ENCODE peak calls at places on chromosomes 3 and 15, in five cellular contexts. One of them, this sample, is unnamed.

GRCh38 chr3:152402698-152403456 is 134.1 kb downstream of the MBNL1 start:
- DNase-seq in osteocyte: no peak
- DNase-seq in AG04450: no peak
- DNase-seq in heart left ventricle: no peak
- DNase-seq in progenitor cell of endocrine pancreas: no peak
- DNase-seq in this sample: no peak

GRCh38 chr3:105700575-105700974 is 168.2 kb downstream of the CBLB start:
- DNase-seq in heart left ventricle: no peak
- DNase-seq in osteocyte: no peak
- DNase-seq in progenitor cell of endocrine pancreas: no peak
- DNase-seq in AG04450: no peak
- DNase-seq in this sample: no peak

GRCh38 chr3:58536501-58537411 is at the start of gene ACOX2:
- DNase-seq in AG04450: no peak
- DNase-seq in osteocyte: peak
- DNase-seq in heart left ventricle: peak
- DNase-seq in progenitor cell of endocrine pancreas: no peak
- DNase-seq in this sample: peak

GRCh38 chr15:87961851-87962816 is 294.4 kb downstream of the NTRK3 start:
- DNase-seq in heart left ventricle: no peak
- DNase-seq in AG04450: no peak
- DNase-seq in osteocyte: no peak
- DNase-seq in progenitor cell of endocrine pancreas: no peak
- DNase-seq in this sample: no peak

GRCh38 chr15:57747206-57747605 is 40.7 kb downstream of the POLR2M start:
- DNase-seq in progenitor cell of endocrine pancreas: no peak
- DNase-seq in heart left ventricle: no peak
- DNase-seq in osteocyte: no peak
- DNase-seq in AG04450: no peak
- DNase-seq in this sample: no peak

GRCh38 chr15:69590932-69591524 is 138.4 kb downstream of the RPLP1 start:
- DNase-seq in AG04450: no peak
- DNase-seq in heart left ventricle: no peak
- DNase-seq in osteocyte: no peak
- DNase-seq in progenitor cell of endocrine pancreas: no peak
- DNase-seq in this sample: no peak

GRCh38 chr15:65423977-65424679 is 1.4 kb upstream of the IGDCC4 start:
- DNase-seq in progenitor cell of endocrine pancreas: no peak
- DNase-seq in heart left ventricle: no peak
- DNase-seq in AG04450: no peak
- DNase-seq in osteocyte: no peak
- DNase-seq in this sample: no peak

GRCh38 chr3:69385033-69385722 is 710 bp downstream of the FRMD4B start:
- DNase-seq in AG04450: no peak
- DNase-seq in progenitor cell of endocrine pancreas: no peak
- DNase-seq in osteocyte: no peak
- DNase-seq in heart left ventricle: no peak
- DNase-seq in this sample: no peak

GRCh38 chr3:94185753-94186152 is 122.9 kb downstream of the NSUN3 start:
- DNase-seq in AG04450: no peak
- DNase-seq in heart left ventricle: no peak
- DNase-seq in progenitor cell of endocrine pancreas: no peak
- DNase-seq in osteocyte: no peak
- DNase-seq in this sample: no peak

GRCh38 chr15:81312790-81313543 is 11.0 kb downstream of the STARD5 start:
- DNase-seq in heart left ventricle: peak
- DNase-seq in osteocyte: no peak
- DNase-seq in AG04450: peak
- DNase-seq in progenitor cell of endocrine pancreas: no peak
- DNase-seq in this sample: peak

GRCh38 chr15:95928822-95929221 is 401.7 kb upstream of the NR2F2 start:
- DNase-seq in progenitor cell of endocrine pancreas: no peak
- DNase-seq in heart left ventricle: no peak
- DNase-seq in AG04450: no peak
- DNase-seq in osteocyte: no peak
- DNase-seq in this sample: no peak

GRCh38 chr3:136336329-136337100 is 86.4 kb downstream of the PCCB start:
- DNase-seq in AG04450: no peak
- DNase-seq in heart left ventricle: no peak
- DNase-seq in osteocyte: no peak
- DNase-seq in progenitor cell of endocrine pancreas: no peak
- DNase-seq in this sample: no peak

GRCh38 chr15:84824260-84824690 is 7.1 kb downstream of the ALPK3 start:
- DNase-seq in progenitor cell of endocrine pancreas: no peak
- DNase-seq in heart left ventricle: peak
- DNase-seq in osteocyte: no peak
- DNase-seq in AG04450: no peak
- DNase-seq in this sample: peak

GRCh38 chr3:190088890-190089289 is 31.8 kb downstream of the P3H2 start:
- DNase-seq in progenitor cell of endocrine pancreas: no peak
- DNase-seq in AG04450: no peak
- DNase-seq in osteocyte: no peak
- DNase-seq in heart left ventricle: no peak
- DNase-seq in this sample: no peak

GRCh38 chr3:141330718-141331369 is 37.5 kb upstream of the ZBTB38 start:
- DNase-seq in osteocyte: no peak
- DNase-seq in progenitor cell of endocrine pancreas: no peak
- DNase-seq in AG04450: no peak
- DNase-seq in heart left ventricle: no peak
- DNase-seq in this sample: no peak

GRCh38 chr15:89377842-89378698 is 43.4 kb upstream of the POLG start:
- DNase-seq in heart left ventricle: no peak
- DNase-seq in AG04450: no peak
- DNase-seq in osteocyte: no peak
- DNase-seq in progenitor cell of endocrine pancreas: no peak
- DNase-seq in this sample: no peak

GRCh38 chr3:178444416-178444815 is 91.8 kb upstream of the KCNMB2 start:
- DNase-seq in progenitor cell of endocrine pancreas: no peak
- DNase-seq in AG04450: no peak
- DNase-seq in osteocyte: no peak
- DNase-seq in heart left ventricle: no peak
- DNase-seq in this sample: no peak

GRCh38 chr15:66459818-66460615 is 37.5 kb downstream of the SNAPC5 start:
- DNase-seq in progenitor cell of endocrine pancreas: no peak
- DNase-seq in AG04450: peak
- DNase-seq in heart left ventricle: no peak
- DNase-seq in osteocyte: no peak
- DNase-seq in this sample: no peak

GRCh38 chr15:86231864-86232801 is 152.5 kb downstream of the AGBL1 start:
- DNase-seq in osteocyte: no peak
- DNase-seq in heart left ventricle: no peak
- DNase-seq in progenitor cell of endocrine pancreas: no peak
- DNase-seq in AG04450: no peak
- DNase-seq in this sample: no peak

GRCh38 chr3:54632281-54632665 is 295.6 kb downstream of the LRTM1 start:
- DNase-seq in progenitor cell of endocrine pancreas: no peak
- DNase-seq in AG04450: no peak
- DNase-seq in osteocyte: no peak
- DNase-seq in heart left ventricle: no peak
- DNase-seq in this sample: no peak

GRCh38 chr3:124201786-124202185 is 209.9 kb upstream of the ROPN1 start:
- DNase-seq in progenitor cell of endocrine pancreas: no peak
- DNase-seq in AG04450: no peak
- DNase-seq in heart left ventricle: peak
- DNase-seq in osteocyte: no peak
- DNase-seq in this sample: no peak

GRCh38 chr15:63600646-63601025 is 3.4 kb downstream of the FBXL22 start:
- DNase-seq in progenitor cell of endocrine pancreas: peak
- DNase-seq in heart left ventricle: peak
- DNase-seq in osteocyte: peak
- DNase-seq in AG04450: peak
- DNase-seq in this sample: peak

GRCh38 chr15:56963719-56964118 is 45.3 kb downstream of the TCF12 start:
- DNase-seq in heart left ventricle: no peak
- DNase-seq in AG04450: no peak
- DNase-seq in osteocyte: no peak
- DNase-seq in progenitor cell of endocrine pancreas: no peak
- DNase-seq in this sample: no peak

GRCh38 chr3:42336103-42336502 is 70.1 kb upstream of the CCK start:
- DNase-seq in osteocyte: no peak
- DNase-seq in progenitor cell of endocrine pancreas: no peak
- DNase-seq in heart left ventricle: no peak
- DNase-seq in AG04450: no peak
- DNase-seq in this sample: no peak

GRCh38 chr3:12175844-12176453 is 17.2 kb upstream of the TIMP4 start:
- DNase-seq in osteocyte: no peak
- DNase-seq in AG04450: no peak
- DNase-seq in progenitor cell of endocrine pancreas: peak
- DNase-seq in heart left ventricle: peak
- DNase-seq in this sample: no peak

GRCh38 chr3:76107935-76108570 is 322.7 kb upstream of the ZNF717 start:
- DNase-seq in heart left ventricle: no peak
- DNase-seq in osteocyte: no peak
- DNase-seq in AG04450: peak
- DNase-seq in progenitor cell of endocrine pancreas: no peak
- DNase-seq in this sample: no peak
- TF ChIP-seq CTCF in heart left ventricle: peak
- TF ChIP-seq CTCF in osteocyte: peak
- TF ChIP-seq CTCF in AG04450: peak
- TF ChIP-seq CTCF in progenitor cell of endocrine pancreas: peak
- TF ChIP-seq CTCF in this sample: peak

GRCh38 chr15:67833504-67834248 is 6.2 kb downstream of the RNU6-1 start:
- DNase-seq in progenitor cell of endocrine pancreas: no peak
- DNase-seq in AG04450: no peak
- DNase-seq in heart left ventricle: no peak
- DNase-seq in osteocyte: peak
- DNase-seq in this sample: no peak
- TF ChIP-seq CTCF in progenitor cell of endocrine pancreas: peak
- TF ChIP-seq CTCF in AG04450: peak
- TF ChIP-seq CTCF in heart left ventricle: peak
- TF ChIP-seq CTCF in osteocyte: peak
- TF ChIP-seq CTCF in this sample: peak

DNA sequence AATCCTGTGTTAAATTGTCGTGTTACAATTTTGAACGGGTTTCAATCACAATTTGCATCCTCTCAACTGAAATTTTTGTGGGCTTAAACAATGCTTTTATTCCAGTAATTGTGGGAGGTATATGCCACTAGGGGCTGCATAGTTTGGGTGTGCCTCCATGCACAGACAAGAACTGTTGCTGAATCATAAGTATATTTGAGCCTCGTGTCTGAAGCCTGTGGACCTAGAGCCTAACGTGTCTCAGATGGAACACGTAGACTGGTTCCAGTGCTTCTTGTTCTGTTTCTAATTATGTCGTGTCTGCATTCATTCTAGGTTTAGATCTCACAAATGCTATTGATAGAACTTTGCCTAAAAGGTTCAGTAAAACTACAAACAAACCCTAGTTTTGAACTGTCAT is 363.4 kb downstream of the RBMS3 start:
- DNase-seq in AG04450: no peak
- DNase-seq in osteocyte: no peak
- DNase-seq in progenitor cell of endocrine pancreas: no peak
- DNase-seq in heart left ventricle: no peak
- DNase-seq in this sample: peak
- TF ChIP-seq CTCF in AG04450: no peak
- TF ChIP-seq CTCF in osteocyte: no peak
- TF ChIP-seq CTCF in progenitor cell of endocrine pancreas: no peak
- TF ChIP-seq CTCF in heart left ventricle: no peak
- TF ChIP-seq CTCF in this sample: peak

GRCh38 chr15:25989327-25989726 is 126.2 kb upstream of the ATP10A start:
- DNase-seq in osteocyte: no peak
- DNase-seq in AG04450: no peak
- DNase-seq in progenitor cell of endocrine pancreas: peak
- DNase-seq in heart left ventricle: no peak
- DNase-seq in this sample: no peak
- TF ChIP-seq CTCF in osteocyte: no peak
- TF ChIP-seq CTCF in AG04450: no peak
- TF ChIP-seq CTCF in progenitor cell of endocrine pancreas: no peak
- TF ChIP-seq CTCF in heart left ventricle: no peak
- TF ChIP-seq CTCF in this sample: no peak

DNA sequence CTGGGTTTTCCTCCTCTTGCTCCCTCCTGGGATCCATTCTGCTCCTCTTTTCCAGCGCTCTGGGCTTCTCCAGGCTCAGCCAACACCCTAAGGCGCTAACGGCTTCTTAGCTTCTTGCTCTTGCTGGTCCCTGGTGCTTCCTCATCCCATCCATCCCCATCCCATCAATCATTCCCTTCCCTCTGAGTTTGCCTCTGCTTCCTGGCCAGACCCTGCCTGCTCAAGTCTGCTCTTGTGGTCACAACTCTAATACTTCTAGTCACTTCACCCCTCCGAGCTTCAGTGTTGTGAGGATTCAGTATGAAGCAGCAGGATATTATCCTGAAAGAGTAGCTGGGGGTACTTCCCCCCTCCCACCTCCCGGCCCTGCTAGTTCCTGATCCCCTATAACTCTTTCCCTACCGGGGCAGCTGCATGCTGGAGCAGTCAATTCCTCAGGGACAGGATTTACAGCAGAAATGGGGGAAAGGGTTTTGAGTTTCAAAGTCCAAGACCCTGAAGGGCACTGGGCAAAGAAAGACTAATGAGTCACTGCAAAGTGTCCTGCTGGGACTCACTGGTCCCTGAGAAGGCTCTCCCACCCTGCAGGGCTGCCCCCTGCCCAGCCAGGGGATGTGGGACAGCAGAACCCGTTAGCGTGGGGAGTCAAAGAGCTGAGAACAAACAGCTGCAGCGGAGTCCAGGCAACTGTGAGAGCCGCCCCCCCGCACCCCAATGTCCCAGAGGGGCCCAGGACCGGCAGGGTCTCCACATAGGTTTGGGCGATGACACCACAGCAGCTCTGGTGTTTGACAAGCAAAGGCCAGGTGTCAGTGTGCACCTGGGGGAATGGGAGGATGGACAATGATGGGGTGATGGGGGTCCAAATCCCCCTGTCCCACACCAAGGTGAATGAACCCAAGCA is 2.3 kb upstream of the SYNM start:
- DNase-seq in osteocyte: no peak
- DNase-seq in progenitor cell of endocrine pancreas: no peak
- DNase-seq in AG04450: no peak
- DNase-seq in heart left ventricle: no peak
- DNase-seq in this sample: no peak
- TF ChIP-seq CTCF in osteocyte: no peak
- TF ChIP-seq CTCF in progenitor cell of endocrine pancreas: no peak
- TF ChIP-seq CTCF in AG04450: no peak
- TF ChIP-seq CTCF in heart left ventricle: no peak
- TF ChIP-seq CTCF in this sample: no peak

GRCh38 chr3:85090495-85090894 is 131.7 kb downstream of the CADM2 start:
- DNase-seq in AG04450: no peak
- DNase-seq in progenitor cell of endocrine pancreas: no peak
- DNase-seq in heart left ventricle: no peak
- DNase-seq in osteocyte: no peak
- DNase-seq in this sample: no peak
- TF ChIP-seq CTCF in AG04450: no peak
- TF ChIP-seq CTCF in progenitor cell of endocrine pancreas: no peak
- TF ChIP-seq CTCF in heart left ventricle: no peak
- TF ChIP-seq CTCF in osteocyte: no peak
- TF ChIP-seq CTCF in this sample: no peak

DNA sequence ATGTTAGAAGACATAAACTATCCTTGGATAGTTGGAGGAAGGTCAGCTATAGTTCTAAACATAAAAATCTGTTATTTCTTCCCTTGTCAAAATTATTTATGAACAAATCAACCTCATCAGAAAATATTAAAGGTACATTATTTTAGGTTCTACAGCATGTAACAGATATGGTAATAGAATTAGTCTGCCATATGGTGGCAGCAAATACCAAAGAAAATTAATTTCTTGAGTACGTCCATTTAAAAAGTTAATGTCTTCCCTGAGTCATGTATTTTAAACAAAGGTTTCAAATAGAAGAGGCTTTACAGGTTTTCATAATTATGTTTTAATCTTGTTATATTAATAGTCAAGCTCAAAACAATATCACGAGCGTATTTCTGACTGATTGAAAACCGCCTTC is 17.9 kb upstream of the ANKRD28 start:
- DNase-seq in heart left ventricle: no peak
- DNase-seq in osteocyte: no peak
- DNase-seq in AG04450: peak
- DNase-seq in progenitor cell of endocrine pancreas: no peak
- DNase-seq in this sample: peak
- TF ChIP-seq CTCF in heart left ventricle: peak
- TF ChIP-seq CTCF in osteocyte: peak
- TF ChIP-seq CTCF in AG04450: peak
- TF ChIP-seq CTCF in progenitor cell of endocrine pancreas: peak
- TF ChIP-seq CTCF in this sample: peak

This sample was measured in AG09319.